ENCODE peak calls at places on chromosome 20, in nine cellular contexts. H is osteocyte; S is SW480; K is activated effector memory CD4-positive, alpha-beta T cell treated with anti-CD3 and anti-CD28 coated beads, Interleukin-2, amount 50 U/mL, for 16 hours; W is NCI-H1694 treated with DMSO at 0.1 percent for 48 hours; X is T-cell; L is NCI-H2081; D is stimulated activated CD4-positive, alpha-beta T cell treated with anti-CD3 and anti-CD28 coated beads, Interleukin-2, amount 100 ng/mL, for 24 hours; V is NCI-H1105 treated with DMSO at 0.1 percent for 48 hours. J is an unnamed sample.

GRCh38 chr20:61875221-61875885 is 190.3 kb downstream of the TAF4 start:
- DNase-seq in X (no peak), S (no peak), L (no peak), W (no peak), D (no peak), H (no peak), V (no peak), K (no peak), J (no peak)

GRCh38 chr20:58237318-58238182 is 9.1 kb upstream of the ANKRD60 start:
- DNase-seq in V (no peak), L (no peak), D (no peak), W (no peak), K (no peak), H (no peak), S (no peak), X (no peak), J (no peak)

GRCh38 chr20:14956026-14956425 is 618.6 kb upstream of the FLRT3 start:
- DNase-seq in W (no peak), H (no peak), D (no peak), X (no peak), K (no peak), L (peak; percentile 33), S (no peak), V (peak; percentile 6), J (no peak)

GRCh38 chr20:34515484-34516037 is 661 bp upstream of the DYNLRB1 start:
- DNase-seq in L (peak; percentile 77), X (peak; percentile 76), S (peak; percentile 87), K (peak; percentile 92), W (peak; percentile 38), H (peak; percentile 81), D (peak; percentile 70), V (peak; percentile 82), J (peak; percentile 85)

GRCh38 chr20:62776692-62777527 is 19.4 kb upstream of the MRGBP start:
- DNase-seq in X (peak; percentile 76), K (peak; percentile 76), H (no peak), W (peak; percentile 24), L (peak; percentile 20), V (no peak), D (peak; percentile 55), S (peak; percentile 93), J (no peak)

GRCh38 chr20:2946988-2947961 is 74.0 kb downstream of the PTPRA start:
- DNase-seq in K (no peak), W (no peak), D (no peak), L (peak; percentile 45), S (no peak), H (no peak), X (no peak), V (no peak), J (peak; percentile 37)

GRCh38 chr20:47113362-47114118 is 218.9 kb downstream of the EYA2 start:
- DNase-seq in W (no peak), D (no peak), X (no peak), S (peak; percentile 36), V (no peak), K (no peak), L (no peak), H (no peak), J (no peak)

GRCh38 chr20:33062105-33062629 is 8.5 kb downstream of the BPIFB3 start:
- DNase-seq in V (no peak), H (no peak), L (no peak), X (no peak), W (no peak), D (no peak), K (no peak), S (no peak), J (peak; percentile 56)

GRCh38 chr20:53737404-53738038 is 143.9 kb upstream of the ZNF217 start:
- DNase-seq in S (peak; percentile 52), W (peak; percentile 54), L (no peak), X (no peak), V (peak; percentile 27), D (no peak), H (no peak), K (no peak), J (no peak)

J was measured in thyroid gland.